ENCODE peak calls at places on chromosomes 1 and 21, in ten cellular contexts. B is hypothalamus; R is NCI-H1436; D is right cardiac atrium; V is activated naive CD4-positive, alpha-beta T cell treated with anti-CD3 and anti-CD28 coated beads, Interleukin-2, amount 50 U/mL, for 16 hours; E is COLO829; S is ACHN; J is NCI-H1092 treated with DMSO at 0.1 percent for 48 hours; C is ELR; I is SHP77. T is an unnamed sample.

GRCh38 chr1:180232521-180233043 is 2.5 kb downstream of the LHX4 start:
- DNase-seq in B (no peak), R (no peak), D (no peak), V (no peak), E (no peak), S (no peak), J (no peak), C (no peak), I (no peak), T (no peak)

GRCh38 chr1:193589597-193590040 is 403.2 kb upstream of the B3GALT2 start:
- DNase-seq in B (no peak), R (no peak), D (no peak), V (no peak), E (no peak), S (no peak), J (peak; percentile 93), C (no peak), I (peak; percentile 11), T (peak; percentile 1)

GRCh38 chr1:85577421-85578320 is 2.9 kb upstream of the CCN1 start:
- DNase-seq in B (no peak), R (no peak), D (peak; percentile 56), V (no peak), E (no peak), S (peak; percentile 44), J (no peak), C (peak; percentile 82), I (no peak), T (peak; percentile 43)

GRCh38 chr21:23890652-23891051 is 1716.6 kb downstream of the MRPL39 start:
- DNase-seq in B (no peak), R (no peak), D (no peak), V (no peak), E (no peak), S (no peak), J (no peak), C (no peak), I (no peak), T (no peak)

GRCh38 chr1:232628335-232629214 is 1.4 kb downstream of the SIPA1L2 start:
- DNase-seq in B (no peak), R (peak; percentile 18), D (no peak), V (no peak), E (peak; percentile 52), S (peak; percentile 33), J (peak; percentile 42), C (peak; percentile 45), I (no peak), T (peak; percentile 76)

GRCh38 chr1:226181996-226182714 is 4.4 kb downstream of the ACBD3 start:
- DNase-seq in B (no peak), R (no peak), D (peak; percentile 71), V (no peak), E (peak; percentile 52), S (peak; percentile 73), J (peak; percentile 8), C (peak; percentile 68), I (no peak), T (peak; percentile 44)

GRCh38 chr1:63454269-63454668 is 68.8 kb downstream of the ITGB3BP start:
- DNase-seq in B (no peak), R (no peak), D (no peak), V (no peak), E (no peak), S (peak; percentile 10), J (no peak), C (peak; percentile 22), I (no peak), T (no peak)

GRCh38 chr21:39062196-39062900 is 120.9 kb downstream of the PSMG1 start:
- DNase-seq in B (no peak), R (no peak), D (no peak), V (no peak), E (no peak), S (no peak), J (no peak), C (peak; percentile 56), I (no peak), T (no peak)

T was measured in foreskin melanocyte.